ENCODE peak calls at places on chromosome 19, in eight cellular contexts. O, Z, N, B, F, G, S and Y are unnamed samples.

GRCh38 chr19:38417544-38418506 is 8.2 kb downstream of the RASGRP4 start:
- DNase-seq in O (no peak), Z (peak), N (no peak), B (peak), F (no peak), G (peak), S (no peak), Y (peak)

GRCh38 chr19:51339687-51340656 is 2.0 kb downstream of the VSIG10L start:
- DNase-seq in O (peak), Z (peak), N (peak), B (peak), F (peak), G (peak), S (peak), Y (peak)

GRCh38 chr19:15166700-15167099 is 34.1 kb downstream of the NOTCH3 start:
- DNase-seq in O (no peak), Z (no peak), N (no peak), B (no peak), F (no peak), G (no peak), S (no peak), Y (no peak)

GRCh38 chr19:1618157-1619093 is 13.2 kb upstream of the UQCR11 start:
- DNase-seq in O (no peak), Z (peak), N (peak), B (peak), F (no peak), G (peak), S (no peak), Y (peak)

GRCh38 chr19:55544014-55544413 is 1.3 kb downstream of the SBK3 start:
- DNase-seq in O (no peak), Z (no peak), N (no peak), B (no peak), F (no peak), G (no peak), S (no peak), Y (no peak)

GRCh38 chr19:52527954-52528326 is 472 bp downstream of the ZNF808 start:
- DNase-seq in O (no peak), Z (no peak), N (no peak), B (no peak), F (no peak), G (no peak), S (no peak), Y (peak)

GRCh38 chr19:14149509-14149994 is 13.2 kb upstream of the ASF1B start:
- DNase-seq in O (no peak), Z (no peak), N (no peak), B (peak), F (no peak), G (no peak), S (no peak), Y (no peak)

GRCh38 chr19:35337984-35338296 is 9.0 kb downstream of the CD22 start:
- DNase-seq in O (no peak), Z (no peak), N (no peak), B (no peak), F (no peak), G (no peak), S (no peak), Y (no peak)

GRCh38 chr19:310141-310651 is 19.0 kb upstream of the PLPP2 start:
- DNase-seq in O (no peak), Z (no peak), N (no peak), B (no peak), F (no peak), G (no peak), S (no peak), Y (no peak)

GRCh38 chr19:33798701-33799111 is 2.0 kb downstream of the KCTD15 start:
- DNase-seq in O (no peak), Z (no peak), N (no peak), B (no peak), F (no peak), G (no peak), S (peak), Y (no peak)

GRCh38 chr19:38304866-38305429 is 897 bp downstream of the C19orf33 start:
- DNase-seq in O (no peak), Z (peak), N (no peak), B (no peak), F (peak), G (peak), S (no peak), Y (peak)

GRCh38 chr19:2524840-2525723 is 49.2 kb downstream of the GADD45B start:
- DNase-seq in O (peak), Z (peak), N (peak), B (no peak), F (peak), G (peak), S (peak), Y (peak)

GRCh38 chr19:46849610-46850009 is 1.0 kb downstream of the AP2S1 start:
- DNase-seq in O (no peak), Z (no peak), N (peak), B (no peak), F (no peak), G (no peak), S (no peak), Y (peak)

GRCh38 chr19:703651-704446 is 4.9 kb upstream of the PALM start:
- DNase-seq in O (peak), Z (peak), N (no peak), B (peak), F (no peak), G (peak), S (peak), Y (peak)

GRCh38 chr19:8089664-8090601 is 37.4 kb downstream of the CCL25 start:
- DNase-seq in O (no peak), Z (no peak), N (no peak), B (no peak), F (no peak), G (no peak), S (no peak), Y (no peak)

GRCh38 chr19:38386968-38387549 is 775 bp downstream of the GGN start:
- DNase-seq in O (no peak), Z (no peak), N (no peak), B (no peak), F (no peak), G (no peak), S (no peak), Y (peak)

GRCh38 chr19:47699360-47699917 is 13.8 kb upstream of the EHD2 start:
- DNase-seq in O (no peak), Z (peak), N (peak), B (peak), F (peak), G (peak), S (peak), Y (peak)

GRCh38 chr19:17184381-17184841 is 30.7 kb upstream of the USE1 start:
- DNase-seq in O (no peak), Z (no peak), N (no peak), B (no peak), F (no peak), G (no peak), S (peak), Y (no peak)

GRCh38 chr19:36111200-36111539 is 227 bp downstream of the OVOL3 start:
- DNase-seq in O (no peak), Z (no peak), N (no peak), B (no peak), F (no peak), G (no peak), S (no peak), Y (no peak)

GRCh38 chr19:22733691-22734090 is 50.3 kb downstream of the ZNF99 start:
- DNase-seq in O (no peak), Z (no peak), N (no peak), B (no peak), F (no peak), G (no peak), S (no peak), Y (no peak)

GRCh38 chr19:13076787-13077186 is 25.9 kb downstream of the LYL1 start:
- DNase-seq in O (no peak), Z (no peak), N (no peak), B (no peak), F (no peak), G (no peak), S (no peak), Y (no peak)

GRCh38 chr19:14337510-14337909 is 43.7 kb upstream of the ADGRE5 start:
- DNase-seq in O (no peak), Z (no peak), N (peak), B (no peak), F (no peak), G (peak), S (no peak), Y (peak)

GRCh38 chr19:47564081-47564480 is 8.9 kb downstream of the ZNF541 start:
- DNase-seq in O (no peak), Z (peak), N (no peak), B (no peak), F (no peak), G (no peak), S (no peak), Y (no peak)

GRCh38 chr19:45187421-45188100 is 9.0 kb downstream of the BLOC1S3 start:
- DNase-seq in O (no peak), Z (peak), N (no peak), B (peak), F (peak), G (peak), S (no peak), Y (no peak)

GRCh38 chr19:2433854-2434253 is 6.5 kb upstream of the TIMM13 start:
- DNase-seq in O (no peak), Z (no peak), N (no peak), B (no peak), F (no peak), G (no peak), S (no peak), Y (no peak)

GRCh38 chr19:30428856-30429255 is 56.7 kb downstream of the ZNF536 start:
- DNase-seq in O (no peak), Z (no peak), N (no peak), B (no peak), F (no peak), G (no peak), S (no peak), Y (no peak)

GRCh38 chr19:12733369-12733896 is 1.1 kb downstream of the TRIR start:
- DNase-seq in O (no peak), Z (peak), N (peak), B (peak), F (peak), G (peak), S (peak), Y (peak)

GRCh38 chr19:4343845-4344713 is 717 bp downstream of the MPND start:
- DNase-seq in O (no peak), Z (no peak), N (no peak), B (no peak), F (no peak), G (no peak), S (no peak), Y (no peak)